ENCODE peak calls at places on chromosomes 6 and 20, in four cellular contexts. One of them, this sample, is unnamed.

GRCh38 chr6:160007118-160007517 is 38.2 kb downstream of the IGF2R start:
- DNase-seq in tibial artery: no peak
- DNase-seq in IMR-90: no peak
- DNase-seq in CD8-positive, alpha-beta memory T cell: no peak
- DNase-seq in this sample: no peak

GRCh38 chr6:2768125-2768524 is 2.9 kb downstream of the WRNIP1 start:
- DNase-seq in tibial artery: no peak
- DNase-seq in IMR-90: no peak
- DNase-seq in CD8-positive, alpha-beta memory T cell: no peak
- DNase-seq in this sample: no peak

GRCh38 chr6:146388736-146389364 is 154.8 kb upstream of the RAB32 start:
- DNase-seq in tibial artery: no peak
- DNase-seq in CD8-positive, alpha-beta memory T cell: no peak
- DNase-seq in IMR-90: no peak
- DNase-seq in this sample: no peak

GRCh38 chr20:37390891-37391525 is 45.1 kb downstream of the SRC start:
- DNase-seq in CD8-positive, alpha-beta memory T cell: no peak
- DNase-seq in tibial artery: no peak
- DNase-seq in IMR-90: no peak
- DNase-seq in this sample: no peak

GRCh38 chr6:46661500-46661899 is 8.7 kb downstream of the SLC25A27 start:
- DNase-seq in tibial artery: no peak
- DNase-seq in IMR-90: no peak
- DNase-seq in CD8-positive, alpha-beta memory T cell: no peak
- DNase-seq in this sample: no peak

GRCh38 chr20:38083338-38084048 is 49.9 kb downstream of the RPRD1B start:
- DNase-seq in IMR-90: peak; percentile 54
- DNase-seq in CD8-positive, alpha-beta memory T cell: no peak
- DNase-seq in tibial artery: no peak
- DNase-seq in this sample: no peak

GRCh38 chr20:3471397-3472021 is 691 bp downstream of the ATRN start:
- DNase-seq in IMR-90: no peak
- DNase-seq in CD8-positive, alpha-beta memory T cell: no peak
- DNase-seq in tibial artery: peak; percentile 70
- DNase-seq in this sample: no peak

GRCh38 chr20:57999465-58000111 is 228.9 kb downstream of the ANKRD60 start:
- DNase-seq in CD8-positive, alpha-beta memory T cell: no peak
- DNase-seq in tibial artery: peak; percentile 71
- DNase-seq in IMR-90: no peak
- DNase-seq in this sample: peak; percentile 29

GRCh38 chr20:63847374-63848002 is 13.8 kb upstream of the ABHD16B start:
- DNase-seq in IMR-90: no peak
- DNase-seq in CD8-positive, alpha-beta memory T cell: no peak
- DNase-seq in tibial artery: no peak
- DNase-seq in this sample: no peak

GRCh38 chr6:134161036-134161435 is 108.6 kb upstream of the SLC2A12 start:
- DNase-seq in CD8-positive, alpha-beta memory T cell: no peak
- DNase-seq in tibial artery: no peak
- DNase-seq in IMR-90: peak; percentile 45
- DNase-seq in this sample: no peak

GRCh38 chr6:42507901-42508300 is 55.9 kb upstream of the UBR2 start:
- DNase-seq in CD8-positive, alpha-beta memory T cell: no peak
- DNase-seq in tibial artery: no peak
- DNase-seq in IMR-90: peak; percentile 10
- DNase-seq in this sample: no peak

GRCh38 chr6:82380566-82381185 is 17.1 kb downstream of the TPBG start:
- DNase-seq in CD8-positive, alpha-beta memory T cell: no peak
- DNase-seq in IMR-90: no peak
- DNase-seq in tibial artery: no peak
- DNase-seq in this sample: no peak

GRCh38 chr6:41161851-41162552 is 914 bp downstream of the TREM2 start:
- DNase-seq in tibial artery: no peak
- DNase-seq in CD8-positive, alpha-beta memory T cell: no peak
- DNase-seq in IMR-90: no peak
- DNase-seq in this sample: no peak

GRCh38 chr6:41283597-41283996 is 2.9 kb downstream of the TREM1 start:
- DNase-seq in CD8-positive, alpha-beta memory T cell: no peak
- DNase-seq in tibial artery: no peak
- DNase-seq in IMR-90: no peak
- DNase-seq in this sample: no peak

GRCh38 chr20:64044484-64045247 is 4.8 kb downstream of the SOX18 start:
- DNase-seq in CD8-positive, alpha-beta memory T cell: no peak
- DNase-seq in IMR-90: peak; percentile 37
- DNase-seq in tibial artery: no peak
- DNase-seq in this sample: no peak

GRCh38 chr6:139354177-139354576 is 20.3 kb downstream of the CITED2 start:
- DNase-seq in CD8-positive, alpha-beta memory T cell: no peak
- DNase-seq in IMR-90: no peak
- DNase-seq in tibial artery: no peak
- DNase-seq in this sample: no peak

GRCh38 chr6:106966671-106967522 is 7.6 kb downstream of the CD24 start:
- DNase-seq in IMR-90: no peak
- DNase-seq in tibial artery: no peak
- DNase-seq in CD8-positive, alpha-beta memory T cell: no peak
- DNase-seq in this sample: no peak

GRCh38 chr6:143619844-143620243 is 57.9 kb upstream of the PHACTR2 start:
- DNase-seq in CD8-positive, alpha-beta memory T cell: no peak
- DNase-seq in IMR-90: no peak
- DNase-seq in tibial artery: no peak
- DNase-seq in this sample: no peak

GRCh38 chr6:122717350-122717749 is 62.2 kb upstream of the FABP7 start:
- DNase-seq in tibial artery: no peak
- DNase-seq in IMR-90: peak; percentile 77
- DNase-seq in CD8-positive, alpha-beta memory T cell: no peak
- DNase-seq in this sample: no peak

GRCh38 chr20:2795451-2795850 is 5.0 kb downstream of the CPXM1 start:
- DNase-seq in IMR-90: no peak
- DNase-seq in tibial artery: no peak
- DNase-seq in CD8-positive, alpha-beta memory T cell: no peak
- DNase-seq in this sample: no peak

GRCh38 chr20:3248167-3248992 is 9.4 kb upstream of the SLC4A11 start:
- DNase-seq in IMR-90: no peak
- DNase-seq in tibial artery: no peak
- DNase-seq in CD8-positive, alpha-beta memory T cell: no peak
- DNase-seq in this sample: peak; percentile 39

GRCh38 chr6:44297063-44298038 is 15.8 kb downstream of the AARS2 start:
- DNase-seq in tibial artery: no peak
- DNase-seq in CD8-positive, alpha-beta memory T cell: peak; percentile 43
- DNase-seq in IMR-90: peak; percentile 29
- DNase-seq in this sample: peak; percentile 41

GRCh38 chr6:128518531-128519131 is 1.8 kb downstream of the PTPRK start:
- DNase-seq in CD8-positive, alpha-beta memory T cell: no peak
- DNase-seq in IMR-90: no peak
- DNase-seq in tibial artery: no peak
- DNase-seq in this sample: no peak

GRCh38 chr6:118678866-118679265 is 27.5 kb upstream of the CEP85L start:
- DNase-seq in CD8-positive, alpha-beta memory T cell: no peak
- DNase-seq in tibial artery: no peak
- DNase-seq in IMR-90: peak; percentile 43
- DNase-seq in this sample: no peak

GRCh38 chr20:21074605-21075336 is 31.4 kb downstream of the LINC00237 start:
- DNase-seq in tibial artery: no peak
- DNase-seq in IMR-90: no peak
- DNase-seq in CD8-positive, alpha-beta memory T cell: no peak
- DNase-seq in this sample: no peak

GRCh38 chr6:82385961-82386360 is 22.3 kb downstream of the TPBG start:
- DNase-seq in tibial artery: no peak
- DNase-seq in CD8-positive, alpha-beta memory T cell: no peak
- DNase-seq in IMR-90: no peak
- DNase-seq in this sample: no peak

GRCh38 chr20:37376324-37376723 is 30.4 kb downstream of the SRC start:
- DNase-seq in tibial artery: no peak
- DNase-seq in CD8-positive, alpha-beta memory T cell: no peak
- DNase-seq in IMR-90: no peak
- DNase-seq in this sample: no peak

GRCh38 chr20:59165794-59166709 is 2.4 kb downstream of the ZNF831 start:
- DNase-seq in CD8-positive, alpha-beta memory T cell: peak; percentile 57
- DNase-seq in tibial artery: no peak
- DNase-seq in IMR-90: no peak
- DNase-seq in this sample: no peak

GRCh38 chr6:156033598-156033997 is 578.0 kb upstream of the NOX3 start:
- DNase-seq in IMR-90: no peak
- DNase-seq in tibial artery: no peak
- DNase-seq in CD8-positive, alpha-beta memory T cell: no peak
- DNase-seq in this sample: no peak

GRCh38 chr6:135268740-135269139 is 87.6 kb downstream of the MYB start:
- DNase-seq in tibial artery: no peak
- DNase-seq in IMR-90: no peak
- DNase-seq in CD8-positive, alpha-beta memory T cell: no peak
- DNase-seq in this sample: no peak

GRCh38 chr6:67538032-67538431 is 1097.0 kb upstream of the ADGRB3 start:
- DNase-seq in CD8-positive, alpha-beta memory T cell: no peak
- DNase-seq in tibial artery: no peak
- DNase-seq in IMR-90: no peak
- DNase-seq in this sample: no peak

GRCh38 chr6:147642458-147642857 is 134.0 kb downstream of the SAMD5 start:
- DNase-seq in tibial artery: no peak
- DNase-seq in IMR-90: peak; percentile 85
- DNase-seq in CD8-positive, alpha-beta memory T cell: no peak
- DNase-seq in this sample: no peak

GRCh38 chr20:36728986-36729385 is 16.9 kb downstream of the NDRG3 start:
- DNase-seq in tibial artery: no peak
- DNase-seq in IMR-90: peak; percentile 56
- DNase-seq in CD8-positive, alpha-beta memory T cell: no peak
- DNase-seq in this sample: no peak

GRCh38 chr6:125310994-125311649 is 9.4 kb upstream of the HDDC2 start:
- DNase-seq in IMR-90: peak; percentile 64
- DNase-seq in tibial artery: no peak
- DNase-seq in CD8-positive, alpha-beta memory T cell: peak; percentile 54
- DNase-seq in this sample: no peak

GRCh38 chr6:69584913-69585729 is 211.7 kb downstream of the LMBRD1 start:
- DNase-seq in CD8-positive, alpha-beta memory T cell: no peak
- DNase-seq in tibial artery: no peak
- DNase-seq in IMR-90: no peak
- DNase-seq in this sample: no peak

GRCh38 chr20:1423625-1424106 is 30.8 kb upstream of the FKBP1A start:
- DNase-seq in tibial artery: no peak
- DNase-seq in IMR-90: peak; percentile 69
- DNase-seq in CD8-positive, alpha-beta memory T cell: no peak
- DNase-seq in this sample: no peak

GRCh38 chr6:127482318-127482717 is 23.1 kb upstream of the KIAA0408 start:
- DNase-seq in tibial artery: no peak
- DNase-seq in CD8-positive, alpha-beta memory T cell: no peak
- DNase-seq in IMR-90: no peak
- DNase-seq in this sample: no peak

GRCh38 chr6:127489248-127489647 is 29.9 kb downstream of the MTCL3 start:
- DNase-seq in CD8-positive, alpha-beta memory T cell: no peak
- DNase-seq in IMR-90: no peak
- DNase-seq in tibial artery: no peak
- DNase-seq in this sample: no peak

GRCh38 chr6:127483399-127484055 is 24.3 kb upstream of the KIAA0408 start:
- DNase-seq in tibial artery: no peak
- DNase-seq in IMR-90: no peak
- DNase-seq in CD8-positive, alpha-beta memory T cell: no peak
- DNase-seq in this sample: no peak

GRCh38 chr6:127484207-127484858 is 25.1 kb upstream of the KIAA0408 start:
- DNase-seq in tibial artery: no peak
- DNase-seq in CD8-positive, alpha-beta memory T cell: peak; percentile 8
- DNase-seq in IMR-90: peak; percentile 70
- DNase-seq in this sample: no peak

DNA sequence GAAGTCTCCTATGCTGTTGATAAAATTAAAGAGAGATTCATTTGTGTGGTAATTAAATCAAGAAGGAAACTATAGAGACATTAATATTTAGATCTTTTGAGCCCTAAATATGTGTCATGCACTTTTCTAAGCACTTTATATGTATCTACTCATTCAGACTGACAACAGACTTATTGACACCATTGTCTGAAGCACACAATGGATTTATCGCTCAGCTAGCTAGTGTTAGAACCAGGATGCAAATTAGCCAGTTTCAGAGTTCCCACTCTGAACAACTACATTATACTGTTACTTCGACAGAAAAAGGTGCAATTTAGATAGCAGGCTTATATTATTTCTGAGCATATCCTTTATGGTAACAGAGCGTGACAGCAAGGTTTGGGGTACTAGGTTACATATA is 27.7 kb upstream of the KIAA0408 start:
- DNase-seq in IMR-90: no peak
- DNase-seq in CD8-positive, alpha-beta memory T cell: no peak
- DNase-seq in tibial artery: no peak
- DNase-seq in this sample: no peak
- H3K4me1 ChIP-seq in IMR-90: peaks cover 4% of the 10 kb centered on the region
- H3K4me1 ChIP-seq in CD8-positive, alpha-beta memory T cell: peaks cover 14% of the 10 kb centered on the region
- H3K4me1 ChIP-seq in tibial artery: no peaks in the 10 kb centered on the region
- H3K4me1 ChIP-seq in this sample: no peaks in the 10 kb centered on the region

GRCh38 chr6:170272341-170273065 is 18.4 kb downstream of the DLL1 start:
- DNase-seq in CD8-positive, alpha-beta memory T cell: no peak
- DNase-seq in IMR-90: no peak
- DNase-seq in tibial artery: no peak
- DNase-seq in this sample: no peak
- H3K4me3 ChIP-seq in CD8-positive, alpha-beta memory T cell: peak overlapping the region; percentile 75
- H3K4me3 ChIP-seq in IMR-90: no peak overlapping the region
- H3K4me3 ChIP-seq in tibial artery: no peak overlapping the region
- H3K4me3 ChIP-seq in this sample: peak overlapping the region; percentile 27

DNA sequence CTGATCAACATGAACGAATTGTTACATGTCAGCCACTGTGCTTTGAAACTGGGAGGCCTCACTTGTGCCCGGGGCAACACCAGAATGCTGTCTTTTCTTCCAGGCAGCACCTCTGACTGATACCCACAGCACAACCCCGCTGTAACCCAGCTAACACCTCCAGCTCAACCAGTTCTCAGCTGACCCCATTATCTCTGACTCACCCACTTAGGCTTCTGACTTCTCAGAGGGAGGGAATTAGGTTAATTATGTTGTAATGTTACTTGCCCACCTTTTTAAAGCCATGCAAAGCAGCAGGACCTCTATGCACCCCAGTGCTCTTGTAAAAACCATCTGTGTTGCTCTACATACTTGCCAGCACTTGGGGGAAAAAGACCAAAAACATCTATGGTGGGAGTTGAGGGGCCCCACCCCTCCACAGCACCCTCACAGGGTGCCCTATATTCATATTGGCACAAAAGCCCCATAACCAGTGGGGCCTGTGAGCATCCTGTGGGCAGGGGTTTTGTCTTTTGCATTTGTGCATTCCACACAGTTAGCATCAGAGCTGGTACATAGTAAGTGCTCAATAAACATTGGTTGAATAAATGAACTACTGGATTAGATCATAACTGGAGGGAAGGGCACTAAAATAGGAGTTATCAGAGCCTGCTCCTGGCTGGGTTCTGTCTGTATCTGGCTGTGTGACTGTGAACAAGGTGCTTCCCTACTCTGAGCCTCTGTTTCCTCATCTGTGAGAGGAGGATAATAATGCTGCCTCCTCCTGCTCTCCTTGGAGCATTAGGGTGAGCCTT is 22.3 kb downstream of the BNIP5 start:
- DNase-seq in CD8-positive, alpha-beta memory T cell: no peak
- DNase-seq in IMR-90: no peak
- DNase-seq in tibial artery: no peak
- DNase-seq in this sample: no peak
- H3K36me3 ChIP-seq in CD8-positive, alpha-beta memory T cell: no peaks in the 10 kb centered on the region
- H3K36me3 ChIP-seq in IMR-90: no peaks in the 10 kb centered on the region
- H3K36me3 ChIP-seq in tibial artery: no peaks in the 10 kb centered on the region
- H3K36me3 ChIP-seq in this sample: no peaks in the 10 kb centered on the region

GRCh38 chr6:137696765-137697164 is 170.3 kb upstream of the TNFAIP3 start:
- DNase-seq in CD8-positive, alpha-beta memory T cell: no peak
- DNase-seq in tibial artery: no peak
- DNase-seq in IMR-90: no peak
- DNase-seq in this sample: no peak
- H3K4me1 ChIP-seq in CD8-positive, alpha-beta memory T cell: peaks cover 14% of the 10 kb centered on the region
- H3K4me1 ChIP-seq in tibial artery: no peaks in the 10 kb centered on the region
- H3K4me1 ChIP-seq in IMR-90: peaks cover 7% of the 10 kb centered on the region
- H3K4me1 ChIP-seq in this sample: peaks cover 51% of the 10 kb centered on the region

GRCh38 chr6:1379026-1379809 is 10.2 kb upstream of the FOXF2 start:
- DNase-seq in IMR-90: no peak
- DNase-seq in CD8-positive, alpha-beta memory T cell: no peak
- DNase-seq in tibial artery: no peak
- DNase-seq in this sample: no peak
- H3K4me3 ChIP-seq in IMR-90: no peak overlapping the region
- H3K4me3 ChIP-seq in CD8-positive, alpha-beta memory T cell: no peak overlapping the region
- H3K4me3 ChIP-seq in tibial artery: no peak overlapping the region
- H3K4me3 ChIP-seq in this sample: peak overlapping the region; percentile 33

This sample was measured in left ventricle myocardium inferior.